ENCODE peak calls at places on chromosomes 7 and 10, in seven cellular contexts. X is colonic mucosa, Z is adipocyte, Y is mesenchymal stem cell, I is MM.1S, H is HCT116, M is neural progenitor cell. R is an unnamed sample. For H3K36me3, the result is how much of the 10 kb centered on the place peaks cover.

GRCh38 chr7:144516729-144517128 is 113.2 kb upstream of the NOBOX start:
- DNase-seq in I (peak), Y (no peak), H (no peak), X (no peak), M (no peak), Z (no peak), R (no peak)

GRCh38 chr10:62253704-62254103 is 14.9 kb downstream of the RTKN2 start:
- DNase-seq in I (no peak), M (no peak), H (no peak), Z (no peak), Y (no peak), X (no peak), R (no peak)

GRCh38 chr7:65438593-65438992 is 64.9 kb downstream of the ZNF92 start:
- DNase-seq in H (peak), X (no peak), I (no peak), M (no peak), Y (peak), Z (peak), R (no peak)

GRCh38 chr10:34351161-34351560 is 463.9 kb downstream of the PARD3 start:
- DNase-seq in H (no peak), M (no peak), X (no peak), Y (no peak), Z (peak), I (no peak), R (no peak)

GRCh38 chr10:48444861-48445841 is 138.7 kb downstream of the MAPK8 start:
- DNase-seq in H (no peak), Y (no peak), I (no peak), M (peak), X (no peak), Z (no peak), R (peak)

GRCh38 chr7:80450621-80451308 is 61.1 kb downstream of the GNAT3 start:
- DNase-seq in Y (peak), M (no peak), I (no peak), Z (peak), H (no peak), X (no peak), R (no peak)

GRCh38 chr10:35387768-35388167 is 51.5 kb downstream of the CCNY start:
- DNase-seq in M (no peak), Z (peak), Y (no peak), I (no peak), H (no peak), X (no peak), R (no peak)

GRCh38 chr10:77532068-77532467 is 105.5 kb downstream of the KCNMA1 start:
- DNase-seq in Z (peak), M (no peak), I (no peak), Y (peak), X (no peak), H (no peak), R (no peak)

GRCh38 chr7:77565917-77566316 is 28.8 kb downstream of the PTPN12 start:
- DNase-seq in M (no peak), Z (peak), H (no peak), I (no peak), X (no peak), Y (peak), R (no peak)

GRCh38 chr10:116238036-116238435 is 35.0 kb downstream of the GFRA1 start:
- DNase-seq in Y (no peak), X (no peak), H (no peak), Z (no peak), I (no peak), M (peak), R (no peak)

GRCh38 chr10:60312818-60313588 is 76.7 kb downstream of the ANK3 start:
- DNase-seq in Y (peak), H (peak), I (no peak), X (no peak), M (no peak), Z (peak), R (no peak)

GRCh38 chr10:115777646-115778045 is 495.4 kb downstream of the GFRA1 start:
- DNase-seq in Z (no peak), M (no peak), H (no peak), I (no peak), Y (no peak), X (no peak), R (no peak)

GRCh38 chr7:23220690-23221305 is 25.8 kb upstream of the GPNMB start:
- DNase-seq in H (no peak), Z (no peak), M (peak), X (no peak), I (no peak), Y (no peak), R (no peak)

GRCh38 chr7:159127691-159128642 is 16.7 kb downstream of the VIPR2 start:
- DNase-seq in I (no peak), M (no peak), X (no peak), Z (no peak), Y (no peak), H (no peak), R (peak)

GRCh38 chr7:147894271-147894670 is 696.3 kb upstream of the C7orf33 start:
- DNase-seq in H (no peak), M (peak), I (no peak), Z (peak), Y (no peak), X (no peak), R (no peak)

GRCh38 chr7:52938455-52939133 is 96.8 kb upstream of the POM121L12 start:
- DNase-seq in X (no peak), I (no peak), Z (no peak), Y (no peak), M (no peak), H (no peak), R (no peak)

GRCh38 chr10:79229830-79230562 is 117.3 kb upstream of the PPIF start:
- DNase-seq in I (no peak), Z (no peak), M (peak), H (no peak), Y (peak), X (no peak), R (no peak)

GRCh38 chr7:44625899-44626511 is 19.6 kb downstream of the OGDH start:
- DNase-seq in M (no peak), X (no peak), H (no peak), I (no peak), Y (no peak), Z (no peak), R (no peak)

GRCh38 chr7:143882020-143882610 is 19.9 kb downstream of the TCAF1 start:
- DNase-seq in I (no peak), X (peak), Z (peak), H (no peak), Y (peak), M (peak), R (peak)

GRCh38 chr7:142563470-142563869 is 185.8 kb upstream of the PRSS1 start:
- DNase-seq in Y (no peak), M (no peak), X (no peak), Z (peak), I (no peak), H (no peak), R (no peak)

GRCh38 chr7:94907420-94908203 is at the start of gene PPP1R9A:
- DNase-seq in M (peak), Z (peak), X (peak), H (peak), I (peak), Y (peak), R (peak)

GRCh38 chr7:158479021-158479679 is 108.5 kb downstream of the PTPRN2 start:
- DNase-seq in Y (no peak), H (no peak), M (no peak), Z (no peak), I (no peak), X (no peak), R (no peak)

GRCh38 chr7:47180268-47180826 is 401.6 kb downstream of the TNS3 start:
- DNase-seq in Z (peak), I (peak), H (peak), M (peak), Y (peak), X (peak), R (no peak)

GRCh38 chr10:30898964-30899363 is 132.7 kb downstream of the ZNF438 start:
- DNase-seq in X (no peak), I (no peak), Y (no peak), H (no peak), Z (no peak), M (no peak), R (no peak)

GRCh38 chr10:29730461-29730860 is 95.7 kb upstream of the SVIL start:
- DNase-seq in I (no peak), X (no peak), Z (peak), H (no peak), M (no peak), Y (no peak), R (no peak)

GRCh38 chr7:44313621-44314031 is 11.8 kb downstream of the CAMK2B start:
- DNase-seq in Y (no peak), Z (no peak), M (no peak), X (no peak), I (no peak), H (no peak), R (no peak)

DNA sequence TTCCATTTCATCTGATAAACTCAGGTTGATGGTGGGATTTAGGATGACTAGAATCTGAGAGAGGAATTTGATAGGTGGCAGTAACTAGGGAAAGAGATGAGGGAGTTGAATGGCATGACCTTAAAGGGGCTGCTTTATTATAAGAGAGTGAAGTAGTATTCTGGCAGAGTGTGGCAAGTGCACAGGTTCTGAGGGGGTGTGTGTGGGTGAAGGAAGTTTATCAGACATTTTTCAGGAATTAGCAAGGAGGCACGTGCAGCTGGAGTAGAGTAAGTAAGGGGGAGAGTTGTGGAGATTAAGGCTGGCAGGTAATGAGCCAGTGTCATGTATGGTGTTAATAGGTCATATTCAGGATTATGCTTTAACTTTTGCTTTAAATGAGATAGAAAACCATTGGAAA is 40.5 kb downstream of the AHCYL2 start:
- DNase-seq in I (no peak), Y (no peak), Z (no peak), H (no peak), M (no peak), X (no peak), R (no peak)
- H3K36me3 ChIP-seq in I (under half), Y (under half), Z (under half), H (under half), M (under half), X (under half), R (under half)

GRCh38 chr7:34058791-34059550 is 153.6 kb downstream of the BMPER start:
- DNase-seq in M (no peak), Z (peak), I (no peak), Y (no peak), H (no peak), X (no peak), R (no peak)
- H3K9ac ChIP-seq in M (no peak), Z (peak), I (no peak), Y (peak), H (no peak), X (no peak), R (no peak)

DNA sequence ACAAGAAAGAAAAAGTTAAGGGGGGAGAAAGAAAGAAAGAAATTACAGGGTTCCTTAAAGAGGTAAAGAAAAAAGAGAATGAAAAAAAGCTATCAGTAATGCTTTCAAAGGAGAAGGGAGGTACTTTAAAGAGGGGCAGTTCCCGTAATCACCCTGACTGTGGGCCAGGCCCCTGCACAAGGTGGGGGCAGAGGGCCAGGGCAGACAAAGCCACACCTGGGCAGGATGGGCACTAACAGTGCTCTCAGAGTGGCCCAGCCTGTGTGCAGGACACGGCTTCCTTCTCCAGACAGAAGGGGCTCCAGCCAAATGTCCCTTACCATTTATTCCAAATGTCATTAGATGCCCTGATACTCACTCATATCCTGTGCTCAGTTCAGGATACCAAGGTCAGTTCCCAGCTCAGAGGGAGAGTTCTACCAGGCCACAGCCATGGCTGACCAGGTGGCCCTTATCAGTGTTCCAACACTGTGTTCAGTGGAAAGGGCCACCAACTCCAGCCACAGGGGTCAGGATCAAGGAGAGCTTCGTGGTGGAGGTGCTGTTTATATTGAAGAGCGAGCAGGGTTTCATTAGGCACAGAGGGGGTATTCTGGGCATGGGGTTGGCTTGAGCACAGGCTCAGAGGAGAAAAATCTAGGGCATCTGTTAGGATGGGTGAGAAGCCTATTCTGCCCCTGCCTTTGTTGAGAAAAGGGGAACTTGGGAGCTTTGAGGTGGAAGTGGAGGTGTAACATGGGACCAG is 29.9 kb downstream of the DPCD start:
- DNase-seq in Z (no peak), X (no peak), H (no peak), I (no peak), Y (no peak), M (no peak), R (peak)
- H3K36me3 ChIP-seq in Z (under half), X (under half), H (under half), I (under half), Y (half or more), M (under half), R (under half)

GRCh38 chr10:90849956-90850749 is 7.7 kb downstream of the HTR7 start:
- DNase-seq in H (no peak), I (no peak), Y (no peak), Z (no peak), X (no peak), M (no peak), R (no peak)

GRCh38 chr10:90845726-90846125 is 12.1 kb downstream of the HTR7 start:
- DNase-seq in M (no peak), X (no peak), Y (no peak), I (no peak), H (no peak), Z (no peak), R (no peak)

GRCh38 chr10:90842710-90843109 is 15.1 kb downstream of the HTR7 start:
- DNase-seq in M (no peak), X (no peak), H (no peak), I (no peak), Y (no peak), Z (no peak), R (no peak)

GRCh38 chr10:90846746-90847145 is 11.1 kb downstream of the HTR7 start:
- DNase-seq in M (no peak), Z (peak), I (no peak), Y (no peak), X (no peak), H (no peak), R (no peak)

DNA sequence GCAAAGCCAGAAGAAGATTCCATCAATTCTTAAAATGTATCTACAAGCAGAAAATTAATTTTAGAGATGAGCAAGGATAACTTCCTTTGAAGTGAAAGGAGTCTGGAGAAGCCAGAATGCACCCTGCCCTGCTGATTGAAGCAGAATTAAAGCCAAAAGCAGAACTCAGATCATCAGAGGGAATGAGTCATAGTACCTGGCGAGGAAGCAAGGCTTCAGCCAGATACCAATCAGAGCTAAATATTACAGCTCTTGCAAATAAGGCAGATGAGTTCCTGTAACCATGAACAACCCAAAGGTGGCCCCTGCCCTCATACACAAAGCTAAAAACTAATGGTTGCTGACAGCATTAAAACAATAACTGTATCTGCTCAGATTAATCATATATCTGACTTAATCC is 10.4 kb downstream of the HTR7 start:
- DNase-seq in I (no peak), M (no peak), X (no peak), H (peak), Y (no peak), Z (peak), R (no peak)
- H3K9ac ChIP-seq in I (no peak), M (no peak), X (no peak), H (peak), Y (peak), Z (no peak), R (no peak)

GRCh38 chr7:100465702-100466311 is 1.7 kb upstream of the SPACDR start:
- DNase-seq in M (peak), Y (peak), X (peak), H (no peak), Z (peak), I (no peak), R (peak)
- H3K36me3 ChIP-seq in M (under half), Y (under half), X (under half), H (under half), Z (under half), I (under half), R (under half)

DNA sequence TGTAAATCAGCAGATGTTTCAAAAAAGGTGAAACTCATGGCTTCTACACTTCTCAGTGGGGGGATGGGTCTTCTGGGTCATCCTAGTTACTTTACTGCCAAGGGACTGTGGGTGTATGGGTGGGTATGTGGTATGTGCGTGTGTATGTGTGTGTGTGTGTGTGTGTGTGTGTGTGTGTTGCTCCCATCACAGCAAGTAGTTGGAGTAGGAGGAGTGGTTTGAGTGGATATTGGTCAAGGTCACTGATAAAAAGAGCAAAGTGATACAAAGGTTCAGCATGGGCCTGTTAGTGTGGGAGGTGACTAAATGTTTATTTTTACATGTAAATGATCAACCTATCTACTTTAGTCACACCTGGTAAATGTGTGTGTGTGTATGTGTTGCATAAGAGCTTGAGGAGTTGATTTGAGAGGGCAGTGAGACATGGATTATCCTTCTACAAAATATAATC is 11.8 kb upstream of the COBL start:
- DNase-seq in X (no peak), Y (no peak), M (no peak), H (no peak), Z (no peak), I (no peak), R (no peak)
- H3K9ac ChIP-seq in X (no peak), Y (no peak), M (no peak), H (no peak), Z (no peak), I (no peak), R (no peak)

GRCh38 chr10:92641492-92641891 is 48.3 kb upstream of the HHEX start:
- DNase-seq in I (no peak), Z (no peak), Y (no peak), X (no peak), H (no peak), M (no peak), R (no peak)
- H3K36me3 ChIP-seq in I (under half), Z (under half), Y (under half), X (under half), H (under half), M (under half), R (under half)